ENCODE peak calls at places on chromosomes 11 and 22, in four cellular contexts. X is IMR-90, Q is A549, G is H1. W is an unnamed sample.

GRCh38 chr22:22750335-22751042 is 106.1 kb downstream of the GGTLC2 start:
- DNase-seq in X (no peak), Q (no peak), G (no peak), W (no peak)

GRCh38 chr11:120573756-120574354 is 62.3 kb downstream of the GRIK4 start:
- DNase-seq in X (no peak), Q (no peak), G (no peak), W (no peak)

GRCh38 chr11:104546486-104546885 is 351.8 kb downstream of the CASP12 start:
- DNase-seq in X (no peak), Q (no peak), G (no peak), W (no peak)

GRCh38 chr11:67345247-67345948 is 7.9 kb downstream of the POLD4 start:
- DNase-seq in X (no peak), Q (no peak), G (no peak), W (no peak)

GRCh38 chr11:85863855-85864254 is 8.7 kb downstream of the CCDC83 start:
- DNase-seq in X (no peak), Q (no peak), G (no peak), W (no peak)

GRCh38 chr11:75487366-75487765 is 38.4 kb downstream of the GDPD5 start:
- DNase-seq in X (no peak), Q (no peak), G (no peak), W (no peak)

GRCh38 chr11:113436672-113437252 is 38.4 kb downstream of the DRD2 start:
- DNase-seq in X (no peak), Q (no peak), G (no peak), W (no peak)

GRCh38 chr22:41929158-41929896 is 2.7 kb upstream of the TNFRSF13C start:
- DNase-seq in X (no peak), Q (no peak), G (no peak), W (no peak)

GRCh38 chr11:7019500-7020182 is 505 bp downstream of the ZNF214 start:
- DNase-seq in X (peak), Q (no peak), G (peak), W (no peak)

GRCh38 chr11:74134661-74135515 is 35.9 kb downstream of the C2CD3 start:
- DNase-seq in X (peak), Q (no peak), G (no peak), W (peak)

GRCh38 chr11:9895016-9895415 is 231.1 kb downstream of the SWAP70 start:
- DNase-seq in X (peak), Q (no peak), G (no peak), W (no peak)

GRCh38 chr11:68463714-68464113 is 3.2 kb downstream of the PPP6R3 start:
- DNase-seq in X (no peak), Q (no peak), G (no peak), W (no peak)

GRCh38 chr22:24952837-24953293 is 349 bp downstream of the KIAA1671 start:
- DNase-seq in X (peak), Q (peak), G (peak), W (peak)

GRCh38 chr11:30282289-30282631 is 40.6 kb upstream of the ARL14EP start:
- DNase-seq in X (no peak), Q (no peak), G (no peak), W (no peak)

GRCh38 chr22:44455963-44456358 is 42.1 kb downstream of the RTL6 start:
- DNase-seq in X (no peak), Q (no peak), G (no peak), W (no peak)

GRCh38 chr11:75073459-75074190 is 23.1 kb downstream of the OR2AT4 start:
- DNase-seq in X (no peak), Q (no peak), G (no peak), W (no peak)

GRCh38 chr11:86476109-86476861 is 101.6 kb downstream of the CCDC81 start:
- DNase-seq in X (peak), Q (no peak), G (no peak), W (no peak)

GRCh38 chr11:109794501-109794900 is 298.7 kb upstream of the ZC3H12C start:
- DNase-seq in X (peak), Q (no peak), G (no peak), W (no peak)

GRCh38 chr22:33893486-33893885 is 26.8 kb downstream of the LARGE1 start:
- DNase-seq in X (no peak), Q (no peak), G (no peak), W (no peak)
- TF ChIP-seq CEBPB in X (no peak), Q (no peak), G (no peak), W (no peak)

GRCh38 chr11:72594493-72595291 is 79.5 kb downstream of the PDE2A start:
- DNase-seq in X (no peak), Q (no peak), G (no peak), W (no peak)
- TF ChIP-seq CEBPB in X (no peak), Q (no peak), G (no peak), W (no peak)

GRCh38 chr11:117570701-117571100 is 226.3 kb downstream of the DSCAML1 start:
- DNase-seq in X (no peak), Q (no peak), G (no peak), W (no peak)
- TF ChIP-seq CEBPB in X (no peak), Q (no peak), G (no peak), W (no peak)

DNA sequence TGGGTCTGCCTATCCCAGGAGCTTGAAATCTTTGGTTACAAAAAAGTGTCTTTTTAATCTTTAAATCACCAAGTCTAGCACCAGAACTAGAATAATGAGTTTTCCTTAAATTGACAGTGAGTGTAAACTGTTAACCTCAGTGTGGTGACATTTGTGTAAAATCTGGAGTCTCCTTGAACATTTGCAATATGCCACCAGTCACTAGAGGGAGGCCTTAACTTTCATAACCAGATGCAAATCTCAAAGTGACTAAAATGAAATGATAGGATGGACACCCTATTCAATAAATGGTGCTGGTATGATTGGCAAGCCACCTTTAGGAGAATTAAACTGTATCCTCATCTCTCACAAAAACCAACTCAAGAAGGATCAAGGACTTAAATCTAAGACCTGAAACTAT is 8.3 kb upstream of the SCGB1D2 start:
- DNase-seq in X (no peak), Q (no peak), G (no peak), W (no peak)
- TF ChIP-seq CEBPB in X (no peak), Q (no peak), G (no peak), W (no peak)

DNA sequence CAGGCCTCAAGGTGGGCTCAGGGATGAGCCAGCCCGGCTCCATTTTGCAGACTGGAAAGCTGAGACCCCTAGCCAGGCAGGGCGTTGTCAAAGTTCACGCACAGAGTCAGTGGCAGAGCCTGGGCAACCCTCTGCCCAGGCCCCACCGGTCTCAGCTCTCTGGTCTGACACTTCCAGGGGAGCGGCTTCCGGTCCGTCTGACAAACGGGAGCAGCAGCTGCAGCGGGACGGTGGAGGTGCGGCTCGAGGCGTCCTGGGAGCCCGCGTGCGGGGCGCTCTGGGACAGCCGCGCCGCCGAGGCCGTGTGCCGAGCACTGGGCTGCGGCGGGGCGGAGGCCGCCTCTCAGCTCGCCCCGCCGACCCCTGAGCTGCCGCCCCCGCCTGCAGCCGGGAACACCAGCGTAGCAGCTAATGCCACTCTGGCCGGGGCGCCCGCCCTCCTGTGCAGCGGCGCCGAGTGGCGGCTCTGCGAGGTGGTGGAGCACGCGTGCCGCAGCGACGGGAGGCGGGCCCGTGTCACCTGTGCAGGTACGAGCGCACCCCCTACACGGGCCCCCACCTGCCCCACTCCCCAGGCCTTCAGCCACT is 36.0 kb downstream of the CD6 start:
- DNase-seq in X (no peak), Q (no peak), G (no peak), W (no peak)
- TF ChIP-seq CEBPB in X (no peak), Q (no peak), G (no peak), W (no peak)

DNA sequence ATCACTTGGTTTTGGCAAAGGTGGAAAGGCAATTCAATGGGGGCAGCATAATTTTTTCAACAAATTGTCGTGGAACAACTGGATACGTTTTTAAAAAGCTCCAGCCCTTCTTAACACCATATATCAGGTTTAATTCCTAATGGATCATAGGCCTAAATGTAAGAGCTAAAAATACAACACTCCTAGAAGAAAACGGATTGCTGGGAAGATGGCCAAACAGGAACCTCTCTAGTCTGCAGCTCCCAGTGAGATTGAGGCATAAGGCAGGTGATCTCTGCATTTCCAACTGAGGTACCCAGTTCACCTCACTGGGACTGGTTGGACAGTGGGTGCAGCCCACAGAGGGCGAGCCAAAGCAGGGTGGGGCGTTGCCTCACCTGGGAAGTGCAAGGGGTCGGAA is 32.4 kb upstream of the SCGB1D1 start:
- DNase-seq in X (no peak), Q (no peak), G (no peak), W (no peak)
- TF ChIP-seq CEBPB in X (no peak), Q (no peak), G (no peak), W (no peak)

GRCh38 chr11:111982019-111982464 is 43.2 kb upstream of the DLAT start:
- DNase-seq in X (peak), Q (peak), G (peak), W (peak)
- TF ChIP-seq CEBPB in X (no peak), Q (no peak), G (no peak), W (no peak)